ENCODE peak calls at places on chromosomes 7 and 10, in eight cellular contexts. L, D, V, Z, I, N, S and C are unnamed samples.
A peak's percentile ranks its signal among the peaks of the same experiment; 100 is the strongest.

GRCh38 chr10:99667108-99667751 is 7.9 kb downstream of the ENTPD7 start:
- DNase-seq in L (peak; percentile 82), I (no peak), N (peak; percentile 25), S (peak; percentile 51), D (no peak), Z (no peak), V (peak; percentile 91), C (peak; percentile 84)

GRCh38 chr7:45884136-45884535 is 4.2 kb upstream of the IGFBP1 start:
- DNase-seq in V (no peak), L (no peak), S (no peak), D (no peak), N (no peak), Z (no peak), I (no peak), C (peak; percentile 79)

GRCh38 chr10:44997105-44997748 is 3.5 kb upstream of the ZNF22 start:
- DNase-seq in S (no peak), V (no peak), N (no peak), I (no peak), D (no peak), L (no peak), Z (no peak), C (no peak)

GRCh38 chr10:49458869-49459268 is 63.0 kb upstream of the DRGX start:
- DNase-seq in N (no peak), I (no peak), Z (peak; percentile 59), L (no peak), D (no peak), V (no peak), S (no peak), C (no peak)

GRCh38 chr10:128373071-128373749 is 247.0 kb upstream of the MKI67 start:
- DNase-seq in V (no peak), I (no peak), L (no peak), Z (peak; percentile 63), N (no peak), D (no peak), S (no peak), C (no peak)

GRCh38 chr7:70734436-70734835 is 397.5 kb upstream of the GALNT17 start:
- DNase-seq in I (peak; percentile 38), N (no peak), L (no peak), Z (no peak), V (no peak), S (no peak), D (no peak), C (no peak)

GRCh38 chr7:154302380-154302779 is 250.2 kb downstream of the DPP6 start:
- DNase-seq in V (no peak), Z (no peak), D (no peak), I (no peak), S (no peak), N (peak; percentile 44), L (no peak), C (no peak)

GRCh38 chr7:123348700-123349099 is 148.9 kb upstream of the SLC13A1 start:
- DNase-seq in L (peak; percentile 25), D (no peak), Z (no peak), I (no peak), S (no peak), V (no peak), N (no peak), C (peak; percentile 76)

GRCh38 chr7:55158541-55158940 is 139.7 kb downstream of the EGFR start:
- DNase-seq in N (no peak), L (peak; percentile 19), D (no peak), S (peak; percentile 67), I (peak; percentile 82), Z (no peak), V (peak; percentile 27), C (no peak)

GRCh38 chr7:27199820-27200760 is at the start of gene HOXA13:
- DNase-seq in N (peak; percentile 83), S (no peak), D (peak; percentile 12), V (peak; percentile 24), I (no peak), Z (no peak), L (no peak), C (no peak)

GRCh38 chr10:2980791-2981360 is 86.5 kb upstream of the PFKP start:
- DNase-seq in Z (peak; percentile 28), L (peak; percentile 82), N (no peak), V (peak; percentile 70), D (no peak), I (no peak), S (peak; percentile 30), C (no peak)

GRCh38 chr10:11317936-11318670 is 293.3 kb downstream of the USP6NL start:
- DNase-seq in S (no peak), N (no peak), V (no peak), L (no peak), Z (no peak), D (no peak), I (no peak), C (no peak)

GRCh38 chr7:26410156-26410555 is 118.5 kb downstream of the SNX10 start:
- DNase-seq in D (no peak), S (no peak), L (no peak), V (no peak), Z (no peak), I (no peak), N (no peak), C (no peak)

GRCh38 chr10:43229208-43230061 is 37.4 kb downstream of the RASGEF1A start:
- DNase-seq in S (no peak), L (no peak), Z (no peak), N (peak; percentile 67), V (no peak), D (no peak), I (no peak), C (no peak)

GRCh38 chr7:94547128-94547527 is 37.5 kb downstream of the CASD1 start:
- DNase-seq in S (no peak), L (no peak), I (no peak), V (no peak), D (no peak), N (no peak), Z (no peak), C (no peak)

GRCh38 chr10:3886191-3886590 is 101.2 kb upstream of the KLF6 start:
- DNase-seq in V (no peak), I (no peak), D (no peak), Z (no peak), S (peak; percentile 87), N (peak; percentile 62), L (no peak), C (no peak)

GRCh38 chr10:111261066-111261465 is 184.2 kb downstream of the ADRA2A start:
- DNase-seq in D (no peak), S (no peak), Z (no peak), I (no peak), N (no peak), V (no peak), L (no peak), C (no peak)

GRCh38 chr10:38184477-38184876 is 90.3 kb downstream of the ZNF37A start:
- DNase-seq in N (no peak), L (no peak), D (no peak), I (no peak), Z (no peak), S (no peak), V (no peak), C (no peak)

GRCh38 chr10:95406651-95407280 is 116.0 kb upstream of the PDLIM1 start:
- DNase-seq in N (no peak), V (peak; percentile 35), I (no peak), D (no peak), Z (no peak), L (no peak), S (no peak), C (no peak)

GRCh38 chr10:101780187-101780817 is 2.9 kb downstream of the NPM3 start:
- DNase-seq in N (no peak), D (no peak), Z (peak; percentile 25), V (no peak), L (no peak), I (no peak), S (no peak), C (no peak)

GRCh38 chr7:151276651-151277590 is 28.4 kb upstream of the SMARCD3 start:
- DNase-seq in I (no peak), Z (peak; percentile 66), L (no peak), D (no peak), V (peak; percentile 58), N (peak; percentile 70), S (peak; percentile 76), C (no peak)
- H3K4me3 ChIP-seq in I (peak overlapping the region; percentile 44), Z (peak overlapping the region; percentile 16), L (peak overlapping the region; percentile 38), D (peak overlapping the region; percentile 16), V (peak overlapping the region; percentile 52), N (peak overlapping the region; percentile 36), S (peak overlapping the region; percentile 57), C (peak overlapping the region; percentile 50)

DNA sequence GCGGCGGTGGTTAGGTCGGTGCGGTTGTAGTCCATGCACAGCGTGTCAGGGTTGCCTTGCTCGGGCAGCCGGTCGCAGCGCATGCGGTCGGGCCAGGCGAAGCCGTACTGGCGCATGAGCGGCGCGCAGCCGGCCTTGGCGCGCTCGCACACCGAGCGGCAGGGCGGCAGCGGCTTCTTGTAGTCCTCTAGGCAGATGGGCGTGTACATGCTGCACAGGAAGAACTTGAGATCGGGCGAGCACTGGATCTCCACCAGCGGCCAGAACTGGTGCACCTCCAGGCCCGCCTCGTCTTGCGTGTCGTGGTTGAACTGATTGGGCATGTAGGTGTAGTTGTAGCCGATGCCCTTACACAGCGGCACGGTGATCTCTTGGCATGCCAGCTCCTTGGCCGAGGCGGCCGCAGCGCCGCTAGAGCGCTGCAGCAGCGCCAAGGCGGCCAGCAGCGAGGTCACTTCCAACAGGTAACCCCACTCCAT is 1.1 kb downstream of the FZD8 start:
- DNase-seq in I (peak; percentile 67), S (peak; percentile 94), L (no peak), Z (peak; percentile 87), N (peak; percentile 86), V (peak; percentile 86), D (no peak), C (no peak)
- TF ChIP-seq CTCF in I (no peak), S (no peak), L (no peak), Z (no peak), N (no peak), V (peak; percentile 12), D (no peak), C (no peak)

DNA sequence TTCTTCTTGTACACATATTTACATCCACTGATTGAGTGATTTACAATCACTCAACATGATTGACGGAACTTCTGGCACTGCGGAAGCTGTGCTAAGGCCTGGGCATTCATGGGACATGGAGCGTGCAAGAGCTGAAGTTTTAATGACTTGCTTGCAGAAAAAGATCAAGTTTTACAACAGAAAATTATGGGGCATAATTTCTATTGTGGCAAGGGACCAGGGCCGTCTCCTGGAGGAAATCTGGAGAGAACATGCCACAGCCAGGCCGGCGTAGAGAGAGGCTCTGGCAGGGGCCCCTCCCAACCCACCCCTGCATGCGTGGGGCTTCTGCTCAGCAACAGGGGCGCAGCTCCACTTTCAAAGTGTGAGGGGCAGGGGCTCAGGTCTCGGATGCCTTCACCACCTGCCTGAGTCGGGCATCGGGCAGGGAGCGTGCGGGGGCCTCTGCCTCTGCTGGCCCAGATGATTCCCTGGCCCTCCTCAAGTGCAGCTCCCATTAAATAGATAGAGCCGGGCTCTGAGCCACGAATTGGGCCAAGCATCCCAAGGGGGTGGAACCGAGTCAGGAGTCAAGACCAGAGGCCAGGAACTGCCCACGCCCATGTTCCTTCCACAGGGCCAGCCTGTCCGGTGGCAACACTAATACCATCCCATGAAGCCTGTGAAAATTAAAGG is 109.1 kb upstream of the FAM20C start:
- DNase-seq in L (no peak), V (no peak), N (no peak), S (no peak), I (no peak), Z (no peak), D (peak; percentile 40), C (no peak)
- H3K4me3 ChIP-seq in L (no peak overlapping the region), V (no peak overlapping the region), N (no peak overlapping the region), S (no peak overlapping the region), I (no peak overlapping the region), Z (no peak overlapping the region), D (no peak overlapping the region), C (no peak overlapping the region)

DNA sequence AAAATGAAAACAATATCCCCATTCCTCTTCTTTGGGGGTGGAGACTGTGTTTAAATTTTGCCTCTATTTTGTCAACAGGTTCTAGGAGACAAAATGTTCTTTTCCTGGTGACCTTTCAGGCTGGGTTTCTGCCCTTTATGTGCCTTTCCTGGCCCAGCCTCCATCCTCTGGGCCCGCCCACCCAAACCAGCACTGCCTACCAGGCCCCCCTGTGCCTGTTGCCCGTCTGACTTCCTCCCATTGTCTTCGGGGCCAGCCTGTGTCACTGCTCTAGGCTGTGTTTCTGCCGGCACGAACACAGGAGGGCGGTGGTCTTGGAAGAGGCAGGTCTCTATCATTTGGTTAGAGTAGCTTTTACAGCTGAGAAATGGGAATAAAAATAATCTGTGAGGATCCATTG is 13.9 kb downstream of the TSPAN14 start:
- DNase-seq in I (no peak), N (no peak), V (no peak), Z (no peak), L (no peak), S (no peak), D (peak; percentile 66), C (no peak)
- TF ChIP-seq CTCF in I (no peak), N (no peak), V (no peak), Z (no peak), L (no peak), S (no peak), D (no peak), C (no peak)